ENCODE peak calls at places on chromosomes 6 and 20, in seven cellular contexts. L is colonic mucosa; T is pancreas; I is RWPE1; Q is AG04450; S is cardiac muscle cell; O is naive thymus-derived CD4-positive, alpha-beta T cell. D is an unnamed sample.

GRCh38 chr6:51959744-51960383 is 127.5 kb downstream of the PKHD1 start:
- DNase-seq in S (peak; percentile 85), I (peak; percentile 64), L (peak; percentile 70), T (peak; percentile 43), O (peak; percentile 7), Q (peak; percentile 11), D (peak; percentile 27)

GRCh38 chr6:11110921-11111768 is at the start of gene ERVFRD-1:
- DNase-seq in L (no peak), T (no peak), I (no peak), S (no peak), Q (no peak), O (no peak), D (no peak)

GRCh38 chr20:14958626-14959025 is 621.2 kb upstream of the FLRT3 start:
- DNase-seq in T (no peak), S (no peak), I (no peak), Q (no peak), O (no peak), L (no peak), D (no peak)

GRCh38 chr6:35497571-35498406 is 910 bp upstream of the TEAD3 start:
- DNase-seq in L (peak; percentile 56), T (no peak), O (no peak), Q (peak; percentile 68), I (peak; percentile 70), S (peak; percentile 66), D (no peak)

GRCh38 chr6:15962449-15962764 is 166.5 kb upstream of the MYLIP start:
- DNase-seq in Q (no peak), S (no peak), O (no peak), I (peak; percentile 47), L (no peak), T (no peak), D (no peak)

GRCh38 chr6:25956231-25956630 is 6.4 kb upstream of the TRIM38 start:
- DNase-seq in S (no peak), I (no peak), T (no peak), L (no peak), Q (no peak), O (no peak), D (no peak)

GRCh38 chr6:29516108-29516507 is 28.4 kb upstream of the MAS1L start:
- DNase-seq in O (no peak), L (no peak), T (no peak), S (no peak), Q (no peak), I (peak; percentile 52), D (peak; percentile 85)

GRCh38 chr6:157614026-157614484 is 209.0 kb upstream of the SNX9 start:
- DNase-seq in I (no peak), Q (no peak), O (no peak), L (peak; percentile 55), T (no peak), S (no peak), D (peak; percentile 10)

GRCh38 chr6:17885079-17885478 is 102.4 kb downstream of the KIF13A start:
- DNase-seq in S (no peak), O (no peak), Q (no peak), T (no peak), L (no peak), I (no peak), D (no peak)

GRCh38 chr6:139597781-139598368 is 223.4 kb upstream of the CITED2 start:
- DNase-seq in I (peak; percentile 45), O (no peak), S (no peak), T (peak; percentile 60), L (peak; percentile 90), Q (peak; percentile 95), D (no peak)

GRCh38 chr6:136487746-136488145 is 62.5 kb downstream of the MAP7 start:
- DNase-seq in L (no peak), Q (no peak), T (no peak), O (no peak), S (no peak), I (no peak), D (no peak)

GRCh38 chr6:89079611-89080213 is 839 bp upstream of the PNRC1 start:
- DNase-seq in T (no peak), O (peak; percentile 23), I (peak; percentile 38), S (peak; percentile 53), L (peak; percentile 58), Q (no peak), D (no peak)

GRCh38 chr6:165659945-165660862 is 2.8 kb downstream of the PDE10A start:
- DNase-seq in O (no peak), Q (no peak), L (no peak), T (no peak), S (peak; percentile 35), I (no peak), D (no peak)

GRCh38 chr6:32132110-32132509 is 2.0 kb upstream of the FKBPL start:
- DNase-seq in O (no peak), L (no peak), I (no peak), S (no peak), T (no peak), Q (no peak), D (no peak)

GRCh38 chr6:100460650-100461204 is 4.0 kb downstream of the SIM1 start:
- DNase-seq in O (no peak), Q (no peak), L (no peak), T (no peak), I (no peak), S (no peak), D (no peak)

GRCh38 chr6:18477301-18477941 is 90.3 kb downstream of the RNF144B start:
- DNase-seq in O (no peak), S (no peak), T (no peak), L (no peak), Q (no peak), I (no peak), D (no peak)

GRCh38 chr6:104642871-104643270 is 216.8 kb downstream of the HACE1 start:
- DNase-seq in L (no peak), T (no peak), S (no peak), Q (no peak), I (no peak), O (no peak), D (no peak)

GRCh38 chr6:27312950-27313271 is 838 bp upstream of the POM121L2 start:
- DNase-seq in Q (no peak), O (no peak), T (no peak), I (no peak), S (no peak), L (no peak), D (no peak)
- H3K27ac ChIP-seq in Q (no peak overlapping the region), O (no peak overlapping the region), T (no peak overlapping the region), I (no peak overlapping the region), S (no peak overlapping the region), L (no peak overlapping the region), D (no peak overlapping the region)

GRCh38 chr20:43653966-43654365 is 12.9 kb upstream of the MYBL2 start:
- DNase-seq in I (no peak), L (no peak), O (no peak), S (no peak), T (no peak), Q (no peak), D (no peak)

GRCh38 chr20:43662943-43663655 is 3.8 kb upstream of the MYBL2 start:
- DNase-seq in O (no peak), S (no peak), Q (no peak), L (peak; percentile 54), T (no peak), I (peak; percentile 83), D (peak; percentile 18)

GRCh38 chr20:43655937-43656336 is 11.0 kb upstream of the MYBL2 start:
- DNase-seq in L (no peak), O (no peak), S (no peak), Q (no peak), T (no peak), I (no peak), D (no peak)

GRCh38 chr20:43658723-43659419 is 8.0 kb upstream of the MYBL2 start:
- DNase-seq in I (no peak), T (no peak), Q (no peak), L (no peak), S (no peak), O (no peak), D (no peak)

GRCh38 chr20:43658068-43658722 is 8.7 kb upstream of the MYBL2 start:
- DNase-seq in T (no peak), L (no peak), S (no peak), Q (no peak), O (no peak), I (peak; percentile 49), D (no peak)
- H3K27ac ChIP-seq in T (peak overlapping the region; percentile 91), L (peak overlapping the region; percentile 71), S (peak overlapping the region; percentile 77), Q (peak overlapping the region; percentile 59), O (peak overlapping the region; percentile 97), I (peak overlapping the region; percentile 85), D (peak overlapping the region; percentile 47)

GRCh38 chr6:109045423-109046012 is 49.1 kb downstream of the SESN1 start:
- DNase-seq in S (no peak), T (no peak), Q (no peak), I (no peak), L (no peak), O (no peak), D (no peak)

GRCh38 chr6:109050447-109051102 is 44.1 kb downstream of the SESN1 start:
- DNase-seq in Q (no peak), T (no peak), L (no peak), I (no peak), O (no peak), S (no peak), D (no peak)

GRCh38 chr6:109050012-109050411 is 44.6 kb downstream of the SESN1 start:
- DNase-seq in I (peak; percentile 35), S (no peak), T (no peak), L (no peak), Q (no peak), O (no peak), D (peak; percentile 60)

GRCh38 chr6:109048670-109049415 is 45.8 kb downstream of the SESN1 start:
- DNase-seq in S (no peak), L (no peak), Q (no peak), T (no peak), I (no peak), O (no peak), D (no peak)

DNA sequence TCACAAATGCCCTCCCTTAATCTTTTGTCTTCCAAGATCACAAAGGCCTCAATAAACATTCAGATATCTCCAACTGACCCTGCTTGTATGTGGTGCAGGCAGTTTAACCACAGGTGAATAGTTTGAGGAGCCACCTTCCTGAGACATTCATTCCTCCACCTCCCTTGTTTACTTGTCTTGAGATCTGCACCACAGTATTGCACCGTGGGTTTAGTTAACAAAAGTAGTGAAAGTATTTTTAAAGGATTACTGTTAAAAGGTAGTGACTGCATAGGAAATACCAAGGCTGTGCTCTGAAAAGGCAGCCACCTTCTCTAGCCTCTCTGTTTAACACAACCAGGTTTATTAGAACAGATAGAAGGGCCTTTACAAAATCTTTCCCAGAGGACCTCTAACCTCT is 46.5 kb downstream of the SESN1 start:
- DNase-seq in I (no peak), L (no peak), S (no peak), T (no peak), O (no peak), Q (no peak), D (no peak)
- H3K27ac ChIP-seq in I (no peak overlapping the region), L (peak overlapping the region; percentile 27), S (no peak overlapping the region), T (no peak overlapping the region), O (no peak overlapping the region), Q (no peak overlapping the region), D (no peak overlapping the region)

DNA sequence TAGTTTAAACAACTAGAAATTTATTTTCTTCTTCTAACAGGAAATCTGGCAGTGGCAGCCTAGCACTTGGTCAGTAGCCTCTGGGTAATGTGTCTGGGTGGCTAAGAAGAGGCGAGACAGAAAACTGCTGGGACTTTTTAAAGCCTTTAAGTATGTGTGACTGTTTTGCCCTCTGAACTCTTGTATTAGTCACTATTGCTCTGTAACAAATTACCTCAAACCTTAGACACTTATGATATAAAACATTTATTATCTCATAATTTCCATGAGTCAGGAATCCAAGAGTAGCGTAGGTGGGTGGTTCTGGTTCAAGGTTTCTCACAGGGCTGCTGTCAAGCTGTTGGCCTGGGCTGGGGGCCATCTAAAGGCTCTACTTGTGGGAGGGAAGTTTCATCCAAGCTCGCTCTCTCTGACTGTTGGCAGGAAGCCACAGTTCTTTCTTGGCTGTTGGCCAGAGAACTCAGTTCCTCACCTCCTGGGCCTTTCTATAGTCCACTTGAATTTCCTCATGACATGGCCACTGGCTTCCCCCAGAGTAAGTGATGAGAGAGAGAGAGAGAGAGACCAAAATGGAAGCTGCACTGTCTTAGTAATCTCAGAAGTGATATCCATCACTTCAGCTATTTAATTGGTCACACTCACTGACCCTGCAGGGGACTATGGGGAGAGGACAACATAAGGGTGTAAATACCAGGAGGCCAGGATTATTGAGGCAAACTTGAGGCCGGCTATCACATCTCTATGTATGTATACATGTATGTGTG is 17.4 kb upstream of the TBC1D22B start:
- DNase-seq in S (peak; percentile 89), T (peak; percentile 82), O (peak; percentile 22), Q (peak; percentile 90), I (peak; percentile 65), L (peak; percentile 94), D (peak; percentile 95)
- H3K27ac ChIP-seq in S (peak overlapping the region; percentile 61), T (peak overlapping the region; percentile 71), O (no peak overlapping the region), Q (peak overlapping the region; percentile 85), I (peak overlapping the region; percentile 75), L (peak overlapping the region; percentile 53), D (peak overlapping the region; percentile 97)